ENCODE peak calls at places on chromosomes 13 and 19, in ten cellular contexts. V is body of pancreas, R is breast epithelium, N is H54, Z is heart left ventricle, H is uterus, X is suprapubic skin, L is lower leg skin, B is IMR-90, U is tibial nerve. J is an unnamed sample.
A peak's percentile ranks its signal among the peaks of the same experiment; 100 is the strongest.

GRCh38 chr13:98105929-98106336 is 37.0 kb upstream of the FARP1 start:
- DNase-seq in Z (peak; percentile 64), B (peak; percentile 59), H (no peak), N (no peak), L (peak; percentile 20), R (peak; percentile 19), X (no peak), V (no peak), U (no peak), J (no peak)

GRCh38 chr19:44731081-44731480 is 17.4 kb upstream of the BCL3 start:
- DNase-seq in X (no peak), V (no peak), L (no peak), B (no peak), Z (no peak), H (no peak), R (no peak), U (no peak), N (no peak), J (no peak)

GRCh38 chr13:24654741-24655140 is 25.5 kb upstream of the ATP12A start:
- DNase-seq in R (no peak), B (peak; percentile 51), X (no peak), L (peak; percentile 34), V (no peak), N (no peak), H (no peak), U (no peak), Z (no peak), J (no peak)

GRCh38 chr13:114056205-114057013 is 76.0 kb downstream of the RASA3 start:
- DNase-seq in V (no peak), N (no peak), U (no peak), X (no peak), Z (no peak), R (no peak), H (no peak), L (no peak), B (no peak), J (no peak)

GRCh38 chr19:35090160-35090794 is 25.3 kb upstream of the FXYD3 start:
- DNase-seq in Z (no peak), B (peak; percentile 53), X (peak; percentile 77), L (no peak), H (peak; percentile 29), V (peak; percentile 87), R (peak; percentile 67), U (peak; percentile 83), N (peak; percentile 84), J (peak; percentile 69)

GRCh38 chr13:74931698-74932433 is 550.1 kb downstream of the TBC1D4 start:
- DNase-seq in U (no peak), X (no peak), H (no peak), Z (no peak), R (no peak), V (no peak), N (no peak), B (no peak), L (no peak), J (no peak)

GRCh38 chr13:47901451-47901850 is 99.6 kb downstream of the SUCLA2 start:
- DNase-seq in V (no peak), N (no peak), H (no peak), B (peak; percentile 37), L (no peak), X (no peak), Z (no peak), U (no peak), R (no peak), J (no peak)

GRCh38 chr13:51330741-51331140 is 8.8 kb upstream of the SERPINE3 start:
- DNase-seq in V (no peak), Z (no peak), B (no peak), H (no peak), L (no peak), X (no peak), U (no peak), R (peak; percentile 54), N (no peak), J (no peak)

GRCh38 chr19:13983213-13983889 is 22.8 kb downstream of the RFX1 start:
- DNase-seq in N (no peak), X (no peak), R (no peak), Z (no peak), H (no peak), U (no peak), L (no peak), V (peak; percentile 55), B (no peak), J (no peak)

GRCh38 chr19:12126707-12127106 is 13.4 kb downstream of the ZNF20 start:
- DNase-seq in L (no peak), V (peak; percentile 11), X (no peak), U (no peak), H (no peak), N (no peak), R (no peak), B (peak; percentile 19), Z (no peak), J (no peak)

GRCh38 chr19:33661336-33661735 is 39.6 kb downstream of the CHST8 start:
- DNase-seq in X (no peak), R (no peak), U (no peak), B (no peak), Z (no peak), H (no peak), L (peak; percentile 48), N (no peak), V (no peak), J (no peak)

GRCh38 chr13:112370311-112370710 is 5.8 kb upstream of the SPACA7 start:
- DNase-seq in B (no peak), L (no peak), H (no peak), R (no peak), V (no peak), U (no peak), Z (no peak), N (no peak), X (no peak), J (no peak)

GRCh38 chr19:33954686-33955085 is 158.0 kb downstream of the KCTD15 start:
- DNase-seq in V (peak; percentile 52), U (no peak), H (no peak), L (peak; percentile 2), N (no peak), X (no peak), Z (no peak), B (no peak), R (no peak), J (no peak)

GRCh38 chr13:79936368-79937136 is 404.4 kb downstream of the SPRY2 start:
- DNase-seq in R (peak; percentile 75), U (peak; percentile 25), L (no peak), X (no peak), Z (peak; percentile 26), B (peak; percentile 100), N (peak; percentile 42), H (no peak), V (peak; percentile 64), J (no peak)

GRCh38 chr19:8161135-8161646 is 11.8 kb upstream of the FBN3 start:
- DNase-seq in R (no peak), Z (no peak), V (peak; percentile 80), B (no peak), X (no peak), L (no peak), N (no peak), H (no peak), U (no peak), J (peak; percentile 30)

GRCh38 chr19:15672580-15673175 is at the start of gene CYP4F12:
- DNase-seq in Z (peak; percentile 87), N (peak; percentile 68), R (peak; percentile 46), U (peak; percentile 86), L (peak; percentile 95), X (peak; percentile 85), V (peak; percentile 60), H (peak; percentile 92), B (no peak), J (peak; percentile 84)
- TF ChIP-seq POLR2A in Z (peak; percentile 55), N (no peak), R (no peak), U (no peak), L (no peak), X (no peak), V (no peak), H (no peak), B (no peak), J (no peak)

GRCh38 chr19:41863209-41863931 is 3.3 kb downstream of the RPS19 start:
- DNase-seq in R (no peak), Z (no peak), V (no peak), N (no peak), L (no peak), U (no peak), X (no peak), B (no peak), H (no peak), J (no peak)
- TF ChIP-seq POLR2A in R (no peak), Z (no peak), V (no peak), N (no peak), L (no peak), U (no peak), X (no peak), B (no peak), H (no peak), J (no peak)

DNA sequence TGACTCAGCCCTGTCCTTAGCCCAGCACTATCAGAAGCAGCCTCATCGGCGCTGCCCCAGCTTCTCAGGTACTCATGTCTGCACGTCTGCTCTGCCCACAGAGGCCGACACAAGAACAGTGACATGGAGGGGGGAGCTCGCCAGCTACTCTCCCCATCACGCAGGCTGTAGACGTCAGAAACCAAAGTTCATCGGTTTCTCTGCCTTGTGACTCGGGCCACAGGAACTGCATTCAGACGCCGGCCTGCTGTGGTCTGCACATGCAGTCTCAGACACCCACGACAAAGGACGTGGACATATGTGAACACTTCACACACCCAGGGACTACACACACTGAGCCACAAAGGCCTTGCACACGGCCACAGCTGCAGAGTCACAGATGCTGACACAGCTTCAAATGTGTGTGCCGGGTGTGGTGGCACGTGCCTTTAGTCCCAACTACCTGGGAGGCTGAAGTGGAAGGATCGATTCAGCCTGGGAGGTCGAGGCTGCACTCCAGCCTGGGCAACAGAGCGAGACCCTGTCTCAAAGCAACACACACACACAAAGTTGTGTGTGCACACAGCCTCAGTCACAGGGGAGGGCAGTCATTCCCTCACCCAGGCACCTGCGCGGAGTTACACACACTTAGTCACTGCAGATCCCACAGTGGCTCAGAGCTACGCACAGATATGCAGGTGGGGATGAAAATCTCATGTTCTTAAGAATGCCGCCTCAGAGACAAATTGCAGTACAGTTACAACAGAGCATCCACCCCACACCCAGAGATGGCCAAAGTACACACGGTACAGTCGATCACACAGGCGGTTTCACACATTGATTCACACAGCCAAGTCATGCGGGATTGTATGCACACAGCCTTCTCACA is 4.9 kb upstream of the ZFP36 start:
- DNase-seq in N (no peak), R (peak; percentile 63), Z (peak; percentile 41), U (peak; percentile 69), X (peak; percentile 87), V (peak; percentile 79), H (peak; percentile 49), B (peak; percentile 89), L (peak; percentile 91), J (peak; percentile 79)
- TF ChIP-seq POLR2A in N (no peak), R (no peak), Z (no peak), U (peak; percentile 19), X (no peak), V (peak; percentile 53), H (no peak), B (no peak), L (no peak), J (peak; percentile 41)

DNA sequence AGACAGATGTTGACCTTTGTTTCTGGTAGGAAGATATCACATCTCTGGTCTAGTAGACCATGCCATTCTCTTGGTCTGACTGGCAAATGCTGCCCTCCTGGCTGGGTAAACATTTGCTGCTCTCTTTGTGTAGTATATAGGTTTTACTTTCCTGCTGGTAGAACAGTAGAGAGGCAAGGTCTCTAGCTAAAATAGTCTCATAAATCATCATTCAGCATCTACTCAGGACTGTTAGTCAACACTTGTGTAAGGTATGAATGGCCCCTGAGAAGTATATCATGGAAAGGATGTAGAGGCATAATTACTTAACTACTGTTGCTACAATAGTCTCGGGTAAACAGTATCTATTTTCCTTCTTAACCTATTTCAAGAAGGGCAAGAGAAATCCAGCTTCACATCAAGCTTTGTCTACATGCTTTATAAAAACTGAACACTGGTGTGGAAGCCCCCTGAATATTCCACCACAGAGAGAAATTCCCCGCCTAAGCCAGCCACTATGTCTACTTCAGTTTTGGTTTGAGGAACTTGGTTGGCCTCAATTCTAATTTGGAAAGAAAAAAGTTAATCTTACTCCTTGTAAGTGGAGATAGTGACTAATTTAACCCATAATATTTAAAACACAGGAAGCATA is 18.4 kb upstream of the MYCBP2 start:
- DNase-seq in V (no peak), U (no peak), R (no peak), L (no peak), B (no peak), N (no peak), H (no peak), X (no peak), Z (no peak), J (no peak)
- TF ChIP-seq POLR2A in V (no peak), U (no peak), R (no peak), L (no peak), B (no peak), N (no peak), H (no peak), X (no peak), Z (no peak), J (no peak)

J was measured in stomach.